ENCODE peak calls at places on chromosomes 16 and 17, in seven cellular contexts. W, G, Q, F, B, X and S are unnamed samples.
A peak's percentile ranks its signal among the peaks of the same experiment; 100 is the strongest.

GRCh38 chr17:72419866-72420774 is 299.3 kb downstream of the SOX9 start:
- DNase-seq in F (no peak), X (no peak), B (no peak), W (no peak), Q (no peak), G (peak; percentile 96), S (no peak)

GRCh38 chr16:53456625-53457024 is 22.4 kb downstream of the RBL2 start:
- DNase-seq in X (no peak), Q (no peak), B (peak; percentile 91), W (no peak), G (no peak), F (no peak), S (no peak)

GRCh38 chr17:80005360-80006338 is 30.0 kb downstream of the TBC1D16 start:
- DNase-seq in W (peak; percentile 60), G (peak; percentile 67), F (peak; percentile 40), X (peak; percentile 56), B (peak; percentile 66), Q (no peak), S (peak; percentile 70)

GRCh38 chr16:11604783-11605563 is 18.3 kb upstream of the LITAF start:
- DNase-seq in Q (peak; percentile 64), G (no peak), F (peak; percentile 66), X (no peak), W (no peak), B (no peak), S (no peak)

GRCh38 chr16:57304169-57305061 is 19.9 kb upstream of the PLLP start:
- DNase-seq in B (no peak), F (no peak), W (peak; percentile 76), X (no peak), Q (no peak), G (peak; percentile 85), S (peak; percentile 75)

GRCh38 chr17:66725956-66726355 is 109.0 kb upstream of the CACNG5 start:
- DNase-seq in F (no peak), Q (no peak), B (no peak), W (no peak), X (no peak), G (no peak), S (no peak)

GRCh38 chr17:79246226-79246794 is 171.7 kb downstream of the ENGASE start:
- DNase-seq in Q (no peak), X (no peak), F (no peak), W (no peak), G (no peak), B (no peak), S (no peak)

GRCh38 chr17:68576811-68577551 is 24.2 kb downstream of the FAM20A start:
- DNase-seq in W (no peak), G (no peak), X (no peak), F (no peak), Q (peak; percentile 37), B (no peak), S (peak; percentile 51)

GRCh38 chr16:27426423-27427408 is 24.7 kb downstream of the IL21R start:
- DNase-seq in F (peak; percentile 77), X (no peak), B (peak; percentile 50), W (peak; percentile 38), G (peak; percentile 13), Q (no peak), S (no peak)

GRCh38 chr17:66930933-66931332 is 33.6 kb upstream of the CACNG4 start:
- DNase-seq in F (peak; percentile 23), X (no peak), B (no peak), W (no peak), Q (no peak), G (no peak), S (no peak)

GRCh38 chr17:20289984-20290383 is 177.4 kb downstream of the LGALS9B start:
- DNase-seq in Q (no peak), G (no peak), B (no peak), W (no peak), F (no peak), X (no peak), S (no peak)

DNA sequence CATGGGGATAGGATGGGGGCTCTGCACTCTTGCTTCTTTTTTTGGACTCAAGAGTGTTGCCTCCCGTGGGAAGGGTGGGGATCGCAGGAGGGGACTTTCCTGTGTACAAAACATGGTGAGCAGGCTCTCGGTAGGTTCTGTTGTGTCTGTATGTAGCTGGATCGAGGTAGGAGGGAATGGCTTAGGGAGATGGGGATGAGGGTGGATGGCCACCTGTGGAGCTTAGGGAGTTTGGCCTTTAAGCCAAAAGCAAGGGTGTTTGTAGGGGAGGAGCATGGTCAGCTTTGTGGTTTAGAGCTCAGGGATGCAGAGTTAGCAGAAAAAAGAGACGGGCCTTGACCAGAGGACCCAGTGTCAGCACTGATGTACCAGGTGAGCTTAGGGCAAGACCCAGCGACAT is 11.0 kb upstream of the EDC4 start:
- DNase-seq in X (no peak), G (no peak), F (no peak), Q (no peak), W (no peak), B (no peak), S (no peak)
- H3K4me1 ChIP-seq in X (peaks cover 8% of the 10 kb centered on the region), G (peaks cover 25% of the 10 kb centered on the region), F (peaks cover 38% of the 10 kb centered on the region), Q (peaks cover 85% of the 10 kb centered on the region), W (peaks cover 37% of the 10 kb centered on the region), B (peaks cover 18% of the 10 kb centered on the region), S (peaks cover 47% of the 10 kb centered on the region)

DNA sequence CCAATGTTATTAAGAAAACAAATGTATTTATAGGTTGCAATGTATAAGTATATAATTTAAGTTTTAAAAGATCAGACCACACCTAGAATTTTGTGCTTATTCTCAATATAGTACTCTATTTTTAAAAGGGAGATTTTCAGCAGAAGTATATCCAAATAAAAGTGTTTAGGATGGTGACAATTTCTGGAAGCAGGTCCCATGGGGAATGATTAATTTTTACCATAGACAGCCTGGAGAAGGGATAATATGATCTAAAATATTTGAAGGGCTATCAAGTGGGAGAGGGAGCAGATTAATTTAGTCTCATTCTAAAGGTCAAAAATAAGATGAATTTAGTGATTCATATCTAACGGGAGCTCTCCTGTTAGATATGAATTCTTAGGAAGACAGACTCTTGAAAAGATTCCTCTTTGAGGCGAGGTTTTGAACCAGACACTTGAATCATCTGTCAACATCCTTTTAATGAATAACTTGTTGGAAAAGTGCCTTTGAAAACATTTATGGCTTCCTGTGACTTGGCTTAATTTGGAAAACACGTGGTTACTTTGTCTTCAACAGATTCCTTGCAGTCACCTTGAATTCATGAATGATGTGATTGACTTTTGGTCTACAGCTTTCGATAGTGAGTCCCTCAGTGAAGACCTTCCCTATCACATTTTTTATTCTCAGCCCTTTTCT is 29.3 kb upstream of the SMIM36 start:
- DNase-seq in Q (no peak), X (no peak), F (no peak), W (no peak), G (peak; percentile 11), B (no peak), S (no peak)
- H3K4me3 ChIP-seq in Q (no peak overlapping the region), X (no peak overlapping the region), F (no peak overlapping the region), W (no peak overlapping the region), G (no peak overlapping the region), B (no peak overlapping the region), S (no peak overlapping the region)

GRCh38 chr17:40610359-40610758 is 37.3 kb downstream of the SMARCE1 start:
- DNase-seq in W (no peak), X (no peak), G (no peak), B (no peak), Q (no peak), F (no peak), S (no peak)
- H3K4me1 ChIP-seq in W (no peaks in the 10 kb centered on the region), X (no peaks in the 10 kb centered on the region), G (no peaks in the 10 kb centered on the region), B (peaks cover 99% of the 10 kb centered on the region), Q (peaks cover 1% of the 10 kb centered on the region), F (no peaks in the 10 kb centered on the region), S (no peaks in the 10 kb centered on the region)

GRCh38 chr17:4553669-4554068 is 1.5 kb downstream of the MYBBP1A start:
- DNase-seq in X (no peak), Q (no peak), W (no peak), F (no peak), B (no peak), G (no peak), S (no peak)
- H3K4me3 ChIP-seq in X (no peak overlapping the region), Q (no peak overlapping the region), W (no peak overlapping the region), F (no peak overlapping the region), B (peak overlapping the region; percentile 75), G (no peak overlapping the region), S (no peak overlapping the region)

GRCh38 chr17:57931488-57932137 is 23.6 kb downstream of the CUEDC1 start:
- DNase-seq in W (no peak), X (no peak), B (no peak), F (no peak), Q (no peak), G (no peak), S (no peak)

GRCh38 chr17:57927048-57927723 is 28.0 kb downstream of the CUEDC1 start:
- DNase-seq in B (no peak), G (no peak), W (no peak), Q (peak; percentile 47), F (peak; percentile 23), X (peak; percentile 69), S (peak; percentile 56)

GRCh38 chr17:57930239-57930638 is 25.0 kb downstream of the CUEDC1 start:
- DNase-seq in F (no peak), B (no peak), X (no peak), G (no peak), W (no peak), Q (no peak), S (peak; percentile 12)

GRCh38 chr17:57928898-57929297 is 26.3 kb downstream of the CUEDC1 start:
- DNase-seq in B (no peak), W (no peak), Q (no peak), F (no peak), X (no peak), G (no peak), S (no peak)

GRCh38 chr17:57929392-57929791 is 25.8 kb downstream of the CUEDC1 start:
- DNase-seq in G (no peak), B (no peak), W (no peak), F (no peak), X (no peak), Q (no peak), S (no peak)
- H3K4me1 ChIP-seq in G (peaks cover 39% of the 10 kb centered on the region), B (no peaks in the 10 kb centered on the region), W (peaks cover 20% of the 10 kb centered on the region), F (peaks cover 37% of the 10 kb centered on the region), X (peaks cover 55% of the 10 kb centered on the region), Q (peaks cover 99% of the 10 kb centered on the region), S (peaks cover 92% of the 10 kb centered on the region)

DNA sequence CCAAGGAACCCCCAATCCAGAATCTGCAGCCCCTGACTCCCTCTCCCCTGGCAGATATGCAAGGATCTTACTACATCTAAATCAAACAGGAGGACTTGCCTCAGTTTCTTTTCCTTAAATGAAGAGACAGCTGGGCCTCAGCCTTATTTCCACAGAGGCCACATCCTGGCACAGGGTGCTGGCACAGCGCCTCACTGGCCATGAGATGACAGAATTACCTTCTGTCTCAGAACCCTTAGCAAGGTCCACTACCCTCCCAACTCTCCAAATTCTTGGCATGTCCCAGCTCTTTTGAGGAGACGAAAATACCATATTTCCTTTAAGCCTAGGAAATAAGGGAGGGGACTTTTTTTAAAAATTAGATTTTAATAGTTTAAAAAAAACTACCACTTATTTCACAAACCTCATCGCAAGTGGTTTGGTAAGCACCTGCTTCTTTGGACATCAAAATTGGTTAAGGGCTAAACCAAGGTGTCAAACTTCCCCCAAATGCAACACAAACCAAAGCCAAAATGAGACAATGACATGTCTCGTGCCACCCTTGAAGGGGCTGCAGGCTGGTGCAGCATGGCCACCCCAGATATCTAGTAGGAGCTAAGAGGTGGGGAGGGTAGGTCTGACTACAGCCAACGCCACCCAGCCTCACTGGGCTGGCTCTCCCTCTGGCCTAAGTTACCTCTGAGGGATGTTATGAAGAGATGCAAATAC is 25.3 kb downstream of the FAM117A start:
- DNase-seq in G (no peak), X (no peak), B (no peak), F (peak; percentile 65), Q (peak; percentile 41), W (no peak), S (no peak)
- H3K4me3 ChIP-seq in G (no peak overlapping the region), X (no peak overlapping the region), B (peak overlapping the region; percentile 42), F (no peak overlapping the region), Q (no peak overlapping the region), W (no peak overlapping the region), S (no peak overlapping the region)